ENCODE peak calls at places on chromosomes 2 and 18, in eight cellular contexts. P is adrenal gland; Q is HCT116; B is psoas muscle; T is uterus; F is testis; M is tibial nerve; Y is CD4-positive, alpha-beta T cell. O is an unnamed sample.

GRCh38 chr2:53535234-53535867 is 232.3 kb upstream of the CHAC2 start:
- DNase-seq in P (no peak), Q (no peak), B (no peak), T (no peak), F (no peak), M (no peak), Y (no peak), O (no peak)

GRCh38 chr2:96970910-96971309 is 15.5 kb downstream of the FAM178B start:
- DNase-seq in P (no peak), Q (no peak), B (no peak), T (no peak), F (no peak), M (no peak), Y (no peak), O (no peak)

GRCh38 chr2:102717308-102718018 is 44.4 kb upstream of the TMEM182 start:
- DNase-seq in P (no peak), Q (no peak), B (peak), T (no peak), F (no peak), M (no peak), Y (no peak), O (no peak)

GRCh38 chr2:4618141-4618540 is 914.8 kb downstream of the DCDC2C start:
- DNase-seq in P (no peak), Q (no peak), B (no peak), T (no peak), F (no peak), M (no peak), Y (no peak), O (no peak)

GRCh38 chr18:66377291-66377690 is 226.6 kb downstream of the CDH19 start:
- DNase-seq in P (no peak), Q (no peak), B (no peak), T (no peak), F (no peak), M (no peak), Y (no peak), O (no peak)

GRCh38 chr2:178480227-178481181 is at the start of gene PLEKHA3:
- DNase-seq in P (peak), Q (peak), B (peak), T (peak), F (peak), M (peak), Y (peak), O (peak)

GRCh38 chr2:173750332-173750731 is 214.8 kb downstream of the SP3 start:
- DNase-seq in P (no peak), Q (no peak), B (no peak), T (no peak), F (peak), M (no peak), Y (no peak), O (peak)

GRCh38 chr2:240220371-240220770 is 79.9 kb upstream of the OTOS start:
- DNase-seq in P (no peak), Q (no peak), B (no peak), T (no peak), F (no peak), M (no peak), Y (no peak), O (no peak)

GRCh38 chr2:189179607-189179979 is at the start of gene COL5A2:
- DNase-seq in P (peak), Q (no peak), B (peak), T (peak), F (peak), M (peak), Y (no peak), O (peak)

GRCh38 chr2:64979744-64980143 is 9.5 kb upstream of the SLC1A4 start:
- DNase-seq in P (no peak), Q (no peak), B (no peak), T (no peak), F (no peak), M (no peak), Y (no peak), O (no peak)

GRCh38 chr2:226794751-226795171 is 4.9 kb downstream of the IRS1 start:
- DNase-seq in P (peak), Q (no peak), B (no peak), T (peak), F (peak), M (no peak), Y (no peak), O (peak)

GRCh38 chr2:64023485-64024258 is 4.4 kb upstream of the VPS54 start:
- DNase-seq in P (no peak), Q (no peak), B (no peak), T (no peak), F (no peak), M (no peak), Y (no peak), O (no peak)

GRCh38 chr2:209638346-209638745 is 133.3 kb upstream of the UNC80 start:
- DNase-seq in P (no peak), Q (no peak), B (no peak), T (no peak), F (no peak), M (no peak), Y (no peak), O (no peak)

GRCh38 chr2:29733945-29734344 is 187.4 kb downstream of the ALK start:
- DNase-seq in P (no peak), Q (no peak), B (no peak), T (no peak), F (no peak), M (no peak), Y (no peak), O (no peak)

GRCh38 chr2:235577404-235578330 is 83.8 kb downstream of the AGAP1 start:
- DNase-seq in P (peak), Q (no peak), B (no peak), T (no peak), F (peak), M (peak), Y (no peak), O (peak)

GRCh38 chr2:225938991-225939390 is 539.5 kb downstream of the NYAP2 start:
- DNase-seq in P (no peak), Q (no peak), B (no peak), T (no peak), F (no peak), M (no peak), Y (no peak), O (no peak)

GRCh38 chr2:238274152-238274865 is 14.1 kb downstream of the PER2 start:
- DNase-seq in P (no peak), Q (no peak), B (peak), T (no peak), F (no peak), M (no peak), Y (no peak), O (no peak)

GRCh38 chr2:239365782-239366435 is 34.9 kb downstream of the HDAC4 start:
- DNase-seq in P (no peak), Q (no peak), B (no peak), T (no peak), F (no peak), M (no peak), Y (no peak), O (no peak)

GRCh38 chr2:71742953-71743601 is 289.7 kb downstream of the DYSF start:
- DNase-seq in P (peak), Q (peak), B (peak), T (peak), F (peak), M (peak), Y (no peak), O (peak)

GRCh38 chr18:76977681-76978234 is 154.8 kb downstream of the MBP start:
- DNase-seq in P (no peak), Q (no peak), B (no peak), T (no peak), F (no peak), M (no peak), Y (no peak), O (no peak)

GRCh38 chr18:5052491-5052890 is 144.6 kb downstream of the AKAIN1 start:
- DNase-seq in P (no peak), Q (no peak), B (no peak), T (no peak), F (no peak), M (no peak), Y (no peak), O (no peak)

GRCh38 chr18:5600376-5601071 is 56.7 kb upstream of the EPB41L3 start:
- DNase-seq in P (no peak), Q (no peak), B (no peak), T (no peak), F (no peak), M (no peak), Y (no peak), O (no peak)

GRCh38 chr18:2303517-2304238 is 267.6 kb downstream of the METTL4 start:
- DNase-seq in P (no peak), Q (no peak), B (no peak), T (no peak), F (no peak), M (no peak), Y (no peak), O (no peak)

GRCh38 chr2:96254592-96254991 is 11.2 kb downstream of the TMEM127 start:
- DNase-seq in P (peak), Q (no peak), B (peak), T (peak), F (no peak), M (peak), Y (no peak), O (peak)

GRCh38 chr2:229650886-229651285 is 63.5 kb downstream of the DNER start:
- DNase-seq in P (no peak), Q (no peak), B (no peak), T (no peak), F (no peak), M (no peak), Y (no peak), O (no peak)

GRCh38 chr2:67567866-67568265 is 170.7 kb downstream of the ETAA1 start:
- DNase-seq in P (no peak), Q (no peak), B (no peak), T (no peak), F (no peak), M (no peak), Y (no peak), O (no peak)

GRCh38 chr2:200393191-200393590 is 86.7 kb downstream of the SPATS2L start:
- DNase-seq in P (no peak), Q (no peak), B (no peak), T (no peak), F (no peak), M (no peak), Y (no peak), O (no peak)

GRCh38 chr2:205911306-205911705 is 174.7 kb downstream of the INO80D start:
- DNase-seq in P (no peak), Q (no peak), B (no peak), T (no peak), F (no peak), M (no peak), Y (no peak), O (no peak)

GRCh38 chr18:9697121-9697520 is 11.0 kb upstream of the RAB31 start:
- DNase-seq in P (no peak), Q (no peak), B (no peak), T (no peak), F (peak), M (no peak), Y (no peak), O (no peak)

GRCh38 chr2:29304399-29304798 is 189.2 kb downstream of the CLIP4 start:
- DNase-seq in P (peak), Q (no peak), B (no peak), T (no peak), F (no peak), M (no peak), Y (no peak), O (no peak)

GRCh38 chr2:120770176-120770575 is 34.5 kb downstream of the GLI2 start:
- DNase-seq in P (no peak), Q (no peak), B (peak), T (peak), F (no peak), M (no peak), Y (no peak), O (no peak)

GRCh38 chr2:64730551-64731305 is 77.0 kb upstream of the SERTAD2 start:
- DNase-seq in P (peak), Q (no peak), B (peak), T (peak), F (peak), M (peak), Y (peak), O (peak)

GRCh38 chr2:149365826-149366583 is 35.6 kb downstream of the LYPD6 start:
- DNase-seq in P (no peak), Q (peak), B (no peak), T (no peak), F (no peak), M (no peak), Y (no peak), O (no peak)

GRCh38 chr2:96928277-96928781 is 58.1 kb downstream of the FAM178B start:
- DNase-seq in P (no peak), Q (no peak), B (peak), T (peak), F (peak), M (no peak), Y (no peak), O (no peak)

GRCh38 chr2:39118786-39119499 is 1.9 kb downstream of the SOS1 start:
- DNase-seq in P (no peak), Q (no peak), B (no peak), T (no peak), F (no peak), M (no peak), Y (no peak), O (no peak)

GRCh38 chr2:8517850-8518480 is 163.9 kb upstream of the ID2 start:
- DNase-seq in P (no peak), Q (no peak), B (no peak), T (no peak), F (no peak), M (no peak), Y (no peak), O (no peak)

GRCh38 chr2:102618452-102619413 is 620 bp upstream of the SLC9A2 start:
- DNase-seq in P (peak), Q (peak), B (no peak), T (no peak), F (peak), M (no peak), Y (no peak), O (no peak)

GRCh38 chr2:124915567-124915966 is 890.5 kb downstream of the CNTNAP5 start:
- DNase-seq in P (no peak), Q (no peak), B (no peak), T (no peak), F (no peak), M (no peak), Y (no peak), O (no peak)

GRCh38 chr2:221635949-221636348 is 63.8 kb upstream of the EPHA4 start:
- DNase-seq in P (no peak), Q (peak), B (no peak), T (no peak), F (no peak), M (no peak), Y (no peak), O (no peak)

DNA sequence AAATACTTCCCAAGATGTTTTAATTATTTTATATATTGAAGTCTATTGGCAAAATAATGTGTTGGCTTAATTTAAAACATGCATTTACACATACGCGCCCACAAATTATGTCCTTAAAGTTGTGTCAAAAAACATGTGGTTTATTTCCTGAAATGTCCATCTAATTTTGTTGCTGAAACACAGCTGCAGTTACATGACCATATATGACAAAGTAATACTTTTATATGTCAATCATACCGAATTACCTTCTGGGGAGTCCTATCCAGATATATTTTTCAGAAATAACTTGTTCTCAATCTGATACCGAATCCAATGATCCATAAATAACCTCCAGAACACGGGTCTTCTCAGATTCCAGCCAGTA is 2.5 kb downstream of the SCG2 start:
- DNase-seq in P (no peak), Q (no peak), B (no peak), T (no peak), F (no peak), M (no peak), Y (no peak), O (no peak)
- H3K27ac ChIP-seq in P (no peak), Q (no peak), B (no peak), T (no peak), F (no peak), M (no peak), Y (no peak), O (no peak)

DNA sequence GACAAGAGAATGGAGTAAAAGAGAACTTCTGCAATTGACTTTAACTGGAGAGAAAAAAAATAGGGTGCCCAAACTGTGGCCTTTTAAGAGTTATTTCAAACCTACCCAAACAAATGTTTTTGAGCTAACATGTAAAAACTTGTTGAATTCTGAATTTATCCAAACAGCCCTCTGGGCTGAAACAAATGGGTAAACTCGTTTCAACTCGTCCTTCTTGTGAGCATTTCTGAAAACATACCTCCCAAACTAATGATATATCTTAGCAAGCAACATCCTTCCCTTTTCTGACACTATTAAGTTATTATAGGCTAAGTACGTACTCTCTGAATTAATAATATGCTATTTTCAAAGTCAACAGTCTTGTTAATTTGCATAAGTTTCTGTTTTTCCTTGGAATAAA is 793.0 kb upstream of the ACVR2A start:
- DNase-seq in P (no peak), Q (no peak), B (no peak), T (no peak), F (no peak), M (no peak), Y (no peak), O (no peak)
- H3K27ac ChIP-seq in P (no peak), Q (no peak), B (no peak), T (no peak), F (no peak), M (no peak), Y (no peak), O (no peak)

DNA sequence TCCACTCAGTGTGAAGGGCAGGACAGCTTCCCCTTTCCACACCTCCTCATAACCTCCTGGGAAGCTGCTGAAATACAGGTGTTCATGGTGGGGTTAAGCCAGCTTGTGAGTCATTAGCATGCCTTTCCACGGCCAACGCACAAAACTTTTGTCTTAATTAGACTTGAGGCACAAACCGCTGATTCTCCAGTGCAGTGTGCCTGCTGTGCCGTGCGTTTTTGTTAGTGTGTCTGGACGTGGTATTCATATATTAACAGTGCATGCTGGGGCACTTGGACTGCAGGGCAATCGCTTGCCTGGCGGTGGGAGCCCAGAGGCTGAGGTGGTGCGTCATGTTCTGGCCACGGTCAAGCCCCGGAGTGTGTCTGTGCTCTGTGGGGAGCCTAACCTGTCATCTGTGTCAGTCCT is 156.2 kb downstream of the SH3RF3 start:
- DNase-seq in P (no peak), Q (no peak), B (peak), T (no peak), F (no peak), M (no peak), Y (no peak), O (no peak)
- H3K27ac ChIP-seq in P (peak), Q (no peak), B (peak), T (no peak), F (no peak), M (no peak), Y (no peak), O (no peak)

GRCh38 chr2:127058656-127059252 is 48.2 kb downstream of the BIN1 start:
- DNase-seq in P (no peak), Q (no peak), B (peak), T (no peak), F (no peak), M (no peak), Y (no peak), O (no peak)
- H3K27ac ChIP-seq in P (no peak), Q (no peak), B (peak), T (no peak), F (no peak), M (peak), Y (no peak), O (no peak)